ENCODE peak calls at places on chromosomes 16 and 17, in eight cellular contexts. R is activated CD8-positive, alpha-beta T cell treated with anti-CD3 and anti-CD28 coated beads, Interleukin-2, amount 10 ng/mL, durations not matched to agents 7 days and 5 days; O is fibroblast of the aortic adventitia; F is OCI-M1; A is left cardiac atrium; P is stimulated activated CD8-positive, alpha-beta memory T cell treated with anti-CD3 and anti-CD28 coated beads, Interleukin-7, amount 100 ng/mL, for 1 hour; W is anterior cingulate cortex; K is smooth muscle cell of the brain vasculature. U is an unnamed sample.

GRCh38 chr16:89502319-89502843 is 5.8 kb upstream of the SPG7 start:
- DNase-seq in P (no peak), O (peak; percentile 70), A (no peak), W (no peak), R (no peak), K (no peak), F (no peak), U (no peak)

GRCh38 chr17:74748529-74749261 is at the start of gene NHERF1:
- DNase-seq in K (peak; percentile 68), W (peak; percentile 88), A (peak; percentile 96), R (peak; percentile 95), F (peak; percentile 96), P (no peak), O (peak; percentile 84), U (no peak)

GRCh38 chr16:70478912-70479341 is 24.5 kb downstream of the FCSK start:
- DNase-seq in P (no peak), R (no peak), K (peak; percentile 69), A (peak; percentile 47), W (no peak), F (no peak), O (peak; percentile 48), U (no peak)

GRCh38 chr16:50210266-50211038 is 55.9 kb upstream of the ADCY7 start:
- DNase-seq in P (peak; percentile 15), F (peak; percentile 83), A (peak; percentile 85), R (peak; percentile 80), W (peak; percentile 60), K (peak; percentile 58), O (peak; percentile 99), U (no peak)

GRCh38 chr17:46851029-46851741 is at the start of gene WNT9B:
- DNase-seq in F (no peak), R (no peak), W (no peak), K (no peak), A (peak; percentile 54), P (no peak), O (no peak), U (no peak)

GRCh38 chr17:74512624-74513084 is 18.6 kb downstream of the CD300LB start:
- DNase-seq in K (no peak), P (no peak), R (no peak), W (no peak), F (peak; percentile 66), A (no peak), O (peak; percentile 18), U (no peak)

GRCh38 chr16:49398761-49399160 is 25.2 kb downstream of the C16orf78 start:
- DNase-seq in W (no peak), K (no peak), A (no peak), F (no peak), O (no peak), P (no peak), R (no peak), U (no peak)

GRCh38 chr17:6435968-6436367 is 1.0 kb upstream of the AIPL1 start:
- DNase-seq in W (peak; percentile 30), K (peak; percentile 28), P (peak; percentile 22), F (peak; percentile 83), O (peak; percentile 75), A (peak; percentile 63), R (peak; percentile 76), U (no peak)

GRCh38 chr16:11405331-11406176 is 60.3 kb downstream of the RMI2 start:
- DNase-seq in W (no peak), F (peak; percentile 82), A (no peak), P (peak; percentile 12), O (no peak), K (no peak), R (peak; percentile 78), U (no peak)

GRCh38 chr17:35795007-35795870 is at the start of gene MMP28:
- DNase-seq in P (no peak), A (peak; percentile 73), F (no peak), R (peak; percentile 53), W (no peak), K (no peak), O (no peak), U (no peak)

GRCh38 chr17:21680366-21680765 is 12.0 kb upstream of the KCNJ18 start:
- DNase-seq in R (no peak), K (no peak), A (no peak), W (no peak), O (no peak), P (no peak), F (no peak), U (no peak)

GRCh38 chr17:13594762-13595697 is 6.7 kb downstream of the HS3ST3A1 start:
- DNase-seq in R (peak; percentile 87), O (peak; percentile 94), P (peak; percentile 60), K (peak; percentile 74), W (peak; percentile 35), F (peak; percentile 99), A (peak; percentile 69), U (peak; percentile 37)

GRCh38 chr17:77962349-77962748 is 3.8 kb downstream of the TNRC6C start:
- DNase-seq in R (no peak), P (no peak), W (no peak), K (no peak), A (no peak), F (no peak), O (no peak), U (no peak)

GRCh38 chr16:85321856-85322271 is 209.6 kb upstream of the CIBAR2 start:
- DNase-seq in O (peak; percentile 99), R (no peak), A (peak; percentile 98), P (no peak), F (no peak), W (peak; percentile 73), K (peak; percentile 83), U (no peak)

GRCh38 chr17:55726440-55726839 is 3.8 kb upstream of the TMEM100 start:
- DNase-seq in O (peak; percentile 100), P (no peak), F (no peak), R (no peak), A (peak; percentile 83), K (peak; percentile 93), W (peak; percentile 16), U (no peak)

GRCh38 chr16:180101-180920 is at the start of gene HBQ1:
- DNase-seq in R (peak; percentile 38), O (no peak), F (peak; percentile 61), A (no peak), K (no peak), P (no peak), W (no peak), U (no peak)

GRCh38 chr16:57764341-57765159 is 29.0 kb downstream of the KATNB1 start:
- DNase-seq in K (no peak), P (no peak), O (peak; percentile 68), F (peak; percentile 85), R (peak; percentile 43), W (no peak), A (no peak), U (no peak)

GRCh38 chr17:73531171-73531570 is 113.1 kb downstream of the SDK2 start:
- DNase-seq in F (no peak), P (no peak), R (no peak), W (no peak), O (no peak), A (no peak), K (no peak), U (no peak)

GRCh38 chr16:546909-547770 is 13.1 kb upstream of the PRR35 start:
- DNase-seq in W (peak; percentile 19), A (peak; percentile 61), R (peak; percentile 65), F (no peak), K (no peak), O (peak; percentile 57), P (no peak), U (no peak)

GRCh38 chr17:20944014-20944905 is 98.6 kb downstream of the USP22 start:
- DNase-seq in F (peak; percentile 32), K (no peak), P (no peak), A (no peak), O (no peak), W (no peak), R (peak; percentile 45), U (no peak)

GRCh38 chr17:28961391-28961790 is 10.1 kb upstream of the PHF12 start:
- DNase-seq in O (no peak), R (no peak), F (no peak), P (no peak), K (no peak), W (no peak), A (no peak), U (no peak)